ENCODE peak calls at places on chromosomes 7 and 10, in four cellular contexts. S is IMR-90, Z is brain microvascular endothelial cell, K is GM06990. B is an unnamed sample.

GRCh38 chr10:49679480-49679893 is at the start of gene C10orf53:
- DNase-seq in S (peak), Z (peak), K (peak), B (no peak)

GRCh38 chr10:88239212-88239611 is 343.9 kb downstream of the RNLS start:
- DNase-seq in S (no peak), Z (no peak), K (no peak), B (no peak)

GRCh38 chr7:71625534-71625933 is 493.6 kb downstream of the GALNT17 start:
- DNase-seq in S (no peak), Z (no peak), K (no peak), B (no peak)

GRCh38 chr10:46559231-46559671 is 2.8 kb upstream of the GPRIN2 start:
- DNase-seq in S (no peak), Z (no peak), K (no peak), B (no peak)

GRCh38 chr10:50600286-50600685 is 23.5 kb downstream of the SGMS1 start:
- DNase-seq in S (no peak), Z (no peak), K (no peak), B (no peak)

GRCh38 chr10:131930150-131930549 is 29.3 kb downstream of the PPP2R2D start:
- DNase-seq in S (no peak), Z (no peak), K (no peak), B (no peak)

GRCh38 chr7:46383605-46384004 is 462.5 kb upstream of the IGFBP3 start:
- DNase-seq in S (peak), Z (peak), K (no peak), B (no peak)

GRCh38 chr10:19816420-19817250 is at the start of gene PLXDC2:
- DNase-seq in S (peak), Z (peak), K (no peak), B (no peak)

GRCh38 chr10:90424730-90425129 is 433.1 kb downstream of the HTR7 start:
- DNase-seq in S (peak), Z (no peak), K (no peak), B (no peak)

GRCh38 chr7:2688409-2689342 is 674 bp downstream of the AMZ1 start:
- DNase-seq in S (no peak), Z (no peak), K (peak), B (peak)

GRCh38 chr10:73448384-73448783 is 15.0 kb upstream of the MSS51 start:
- DNase-seq in S (no peak), Z (no peak), K (no peak), B (no peak)

GRCh38 chr10:16611037-16611436 is 89.4 kb upstream of the C1QL3 start:
- DNase-seq in S (no peak), Z (no peak), K (no peak), B (no peak)

GRCh38 chr7:108358553-108358952 is 97.7 kb downstream of the NRCAM start:
- DNase-seq in S (peak), Z (peak), K (no peak), B (no peak)

GRCh38 chr10:122630526-122630925 is 69.1 kb downstream of the C10orf120 start:
- DNase-seq in S (no peak), Z (no peak), K (no peak), B (no peak)

GRCh38 chr7:144824360-144824759 is 11.5 kb downstream of the TPK1 start:
- DNase-seq in S (peak), Z (peak), K (no peak), B (no peak)

DNA sequence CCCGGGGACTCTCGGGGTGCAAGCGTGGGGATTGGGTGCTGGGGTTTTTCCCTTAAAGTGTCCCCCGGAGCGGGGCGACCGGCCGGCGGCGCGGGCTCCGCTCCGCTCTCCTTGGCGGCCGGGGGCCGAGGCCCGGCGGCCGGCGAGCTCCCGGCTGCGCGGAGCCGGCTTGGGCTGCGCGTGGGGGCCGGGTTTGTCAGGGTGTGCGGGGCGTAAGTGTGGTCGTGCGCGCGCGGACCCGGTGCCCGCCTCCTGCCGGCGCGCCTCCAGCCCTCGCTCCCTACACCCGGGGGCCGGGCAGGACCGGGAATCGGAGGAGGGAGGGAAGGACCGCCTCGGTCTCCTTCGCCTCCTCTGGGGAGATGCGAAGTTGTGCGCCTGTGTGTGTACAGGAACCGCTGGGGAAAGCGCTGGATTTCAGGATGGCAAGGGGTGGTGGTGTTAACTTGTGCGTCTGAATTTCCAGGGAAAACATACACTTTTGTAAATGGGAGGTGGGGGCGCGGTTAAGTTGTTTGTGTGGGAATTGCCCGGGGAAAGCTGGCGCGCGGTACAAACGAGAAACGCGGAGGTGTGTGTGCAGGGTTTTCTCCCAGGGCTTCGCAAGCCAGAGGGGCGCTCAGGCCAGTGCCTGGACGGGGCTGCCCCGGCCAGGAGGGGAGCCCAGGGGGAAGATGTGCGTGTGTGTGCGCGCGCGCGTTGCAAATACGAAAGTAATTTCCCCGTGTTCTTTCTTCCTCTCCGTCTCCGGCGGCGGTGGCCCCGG is 742 bp downstream of the ZMIZ1 start:
- DNase-seq in S (no peak), Z (peak), K (peak), B (peak)
- TF ChIP-seq CTCF in S (no peak), Z (no peak), K (no peak), B (no peak)

DNA sequence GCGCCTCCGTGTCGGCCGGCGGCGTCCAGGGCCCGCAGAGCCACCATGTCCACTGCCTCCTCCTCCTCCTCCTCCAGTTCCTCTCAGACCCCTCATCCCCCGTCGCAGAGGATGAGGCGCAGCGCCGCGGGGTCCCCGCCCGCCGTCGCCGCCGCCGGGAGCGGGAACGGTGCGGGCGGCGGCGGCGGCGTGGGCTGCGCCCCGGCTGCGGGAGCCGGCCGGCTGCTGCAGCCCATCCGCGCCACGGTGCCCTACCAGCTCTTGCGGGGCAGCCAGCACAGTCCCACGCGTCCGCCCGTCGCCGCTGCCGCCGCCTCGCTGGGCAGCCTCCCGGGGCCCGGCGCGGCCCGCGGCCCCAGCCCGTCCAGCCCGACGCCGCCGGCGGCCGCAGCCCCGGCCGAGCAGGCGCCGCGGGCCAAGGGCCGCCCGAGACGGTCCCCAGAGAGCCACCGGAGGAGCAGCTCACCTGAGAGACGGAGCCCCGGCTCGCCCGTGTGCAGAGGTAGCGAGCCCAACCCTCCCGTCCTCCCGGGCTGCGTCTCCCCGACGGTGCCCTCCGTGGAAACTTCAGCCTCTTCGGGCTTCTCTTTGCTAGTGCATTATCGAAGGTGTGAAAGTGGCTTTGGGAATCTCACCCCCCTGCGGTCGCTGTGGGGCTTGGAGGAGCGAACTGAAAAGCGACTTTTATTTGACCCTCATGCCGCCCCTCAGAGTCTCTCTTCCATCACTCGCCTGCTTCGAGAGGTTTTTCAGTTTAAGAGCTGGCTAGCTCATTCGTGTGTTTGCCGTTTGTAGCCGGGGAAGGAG is 913 bp downstream of the GLCCI1 start:
- DNase-seq in S (peak), Z (peak), K (peak), B (peak)
- TF ChIP-seq CTCF in S (no peak), Z (peak), K (no peak), B (no peak)

GRCh38 chr10:57715233-57715632 is 552.5 kb downstream of the IPMK start:
- DNase-seq in S (no peak), Z (no peak), K (no peak), B (no peak)

DNA sequence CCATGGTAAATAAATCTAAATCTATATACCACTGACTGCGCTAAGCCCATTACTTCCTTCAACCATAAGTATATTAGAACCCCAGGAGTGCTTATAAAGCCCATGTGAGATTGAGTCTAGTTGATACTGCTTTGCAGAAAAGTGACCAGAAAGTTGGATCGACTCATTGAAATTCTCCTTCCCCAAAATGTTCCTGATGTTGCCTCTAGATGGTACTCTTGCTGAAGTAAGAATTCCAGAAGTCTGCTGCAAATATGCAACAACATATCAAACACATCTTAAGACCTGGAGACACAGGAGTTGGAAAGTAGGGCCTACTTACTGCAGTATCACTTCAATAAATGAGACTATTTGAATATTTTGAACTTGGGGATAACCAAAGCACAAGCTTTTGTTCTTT is 550.8 kb downstream of the IPMK start:
- DNase-seq in S (peak), Z (peak), K (no peak), B (no peak)
- TF ChIP-seq CTCF in S (peak), Z (peak), K (peak), B (no peak)

GRCh38 chr10:92574545-92575377 is 868 bp upstream of the IDE start:
- DNase-seq in S (peak), Z (peak), K (no peak), B (peak)
- TF ChIP-seq CTCF in S (no peak), Z (peak), K (peak), B (peak)

GRCh38 chr7:73341877-73342276 is 13.9 kb downstream of the FKBP6 start:
- DNase-seq in S (peak), Z (peak), K (no peak), B (peak)

GRCh38 chr7:73340514-73340913 is 12.6 kb downstream of the FKBP6 start:
- DNase-seq in S (no peak), Z (no peak), K (no peak), B (no peak)

GRCh38 chr7:73343671-73344380 is 15.9 kb downstream of the FKBP6 start:
- DNase-seq in S (no peak), Z (no peak), K (no peak), B (no peak)

GRCh38 chr7:73345538-73345937 is 17.6 kb downstream of the FKBP6 start:
- DNase-seq in S (no peak), Z (no peak), K (no peak), B (no peak)

DNA sequence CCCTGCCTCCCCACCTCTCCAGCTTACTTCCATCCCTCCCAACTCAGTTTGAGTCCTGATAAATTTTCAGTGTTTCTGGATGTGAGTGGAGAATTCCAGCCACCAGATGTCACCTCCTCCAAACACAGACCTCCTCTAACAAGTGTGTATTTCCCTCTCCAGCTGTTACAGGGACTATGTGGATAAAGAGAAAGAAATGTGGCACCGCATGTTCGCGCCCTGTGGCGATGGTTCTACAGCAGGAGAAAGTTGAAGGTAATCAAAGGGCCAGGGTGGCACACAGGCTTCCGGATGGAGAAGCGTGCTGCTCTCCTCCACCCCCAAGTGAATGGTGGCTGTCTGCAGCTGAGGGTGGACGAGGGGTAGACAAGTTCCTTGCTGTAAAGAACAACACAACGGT is 14.7 kb downstream of the FKBP6 start:
- DNase-seq in S (peak), Z (peak), K (no peak), B (no peak)
- TF ChIP-seq CTCF in S (peak), Z (peak), K (no peak), B (no peak)

GRCh38 chr10:102643346-102644065 is 773 bp upstream of the TRIM8 start:
- DNase-seq in S (peak), Z (peak), K (peak), B (peak)

GRCh38 chr10:102641398-102641797 is 2.9 kb upstream of the TRIM8 start:
- DNase-seq in S (no peak), Z (no peak), K (no peak), B (no peak)

GRCh38 chr10:102641880-102642552 is 2.3 kb upstream of the TRIM8 start:
- DNase-seq in S (peak), Z (peak), K (peak), B (peak)

GRCh38 chr10:102644066-102644645 is at the start of gene TRIM8:
- DNase-seq in S (no peak), Z (no peak), K (peak), B (peak)

GRCh38 chr10:102642553-102643345 is 1.5 kb upstream of the TRIM8 start:
- DNase-seq in S (peak), Z (peak), K (peak), B (peak)
- TF ChIP-seq CTCF in S (peak), Z (no peak), K (no peak), B (no peak)

DNA sequence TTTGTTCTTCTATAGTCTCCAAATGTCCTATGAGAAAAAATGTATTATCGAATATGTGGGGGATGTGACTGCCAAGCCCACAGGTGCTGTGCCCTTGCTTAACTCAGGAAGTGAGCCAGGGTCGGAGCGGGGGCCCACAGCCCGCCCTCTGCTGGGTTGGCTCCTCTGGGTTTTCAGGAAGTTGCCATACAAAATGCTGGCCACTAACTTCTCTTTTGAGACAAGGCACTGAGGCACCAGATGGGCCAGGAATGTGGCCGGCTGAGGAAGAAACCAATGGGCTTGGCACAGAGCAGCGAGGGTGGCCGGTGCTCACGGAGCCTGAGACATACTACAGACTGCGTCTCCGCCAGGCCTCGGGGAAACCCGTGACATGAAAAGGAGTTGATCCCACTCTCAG is 58.9 kb downstream of the FAM53B start:
- DNase-seq in S (no peak), Z (no peak), K (no peak), B (no peak)
- TF ChIP-seq CTCF in S (no peak), Z (no peak), K (no peak), B (no peak)

B was measured in GM13977.